ENCODE peak calls at places on chromosomes 3 and 15, in eight cellular contexts. Y, H, G, M, W, N, F and T are unnamed samples. For H3K9me3 and H3K4me1, the result is how much of the 10 kb centered on the place peaks cover.

GRCh38 chr3:53166781-53167291 is 5.8 kb downstream of the PRKCD start:
- DNase-seq in Y (peak), H (peak), G (no peak), M (no peak), W (peak), N (no peak), F (no peak), T (peak)

GRCh38 chr15:77415450-77416448 is 4.2 kb downstream of the PEAK1 start:
- DNase-seq in Y (peak), H (peak), G (no peak), M (no peak), W (no peak), N (no peak), F (no peak), T (no peak)

GRCh38 chr3:172140499-172141391 is 101.4 kb downstream of the FNDC3B start:
- DNase-seq in Y (peak), H (peak), G (peak), M (peak), W (no peak), N (peak), F (no peak), T (no peak)

GRCh38 chr15:78004919-78005634 is 72.4 kb downstream of the TBC1D2B start:
- DNase-seq in Y (peak), H (peak), G (peak), M (peak), W (peak), N (peak), F (no peak), T (peak)

GRCh38 chr3:71977525-71977924 is 192.6 kb upstream of the PROK2 start:
- DNase-seq in Y (no peak), H (no peak), G (no peak), M (no peak), W (no peak), N (no peak), F (no peak), T (no peak)

GRCh38 chr3:22371592-22372291 is 620.7 kb upstream of the ZNF385D start:
- DNase-seq in Y (no peak), H (no peak), G (no peak), M (no peak), W (peak), N (peak), F (no peak), T (peak)

GRCh38 chr15:68921926-68922325 is 8.4 kb upstream of the SPESP1 start:
- DNase-seq in Y (no peak), H (no peak), G (no peak), M (no peak), W (no peak), N (no peak), F (no peak), T (no peak)

GRCh38 chr15:81710328-81710727 is 335.5 kb downstream of the MEX3B start:
- DNase-seq in Y (no peak), H (no peak), G (no peak), M (no peak), W (no peak), N (no peak), F (no peak), T (no peak)

GRCh38 chr3:152244156-152244888 is 24.4 kb upstream of the MBNL1 start:
- DNase-seq in Y (no peak), H (no peak), G (no peak), M (no peak), W (no peak), N (no peak), F (no peak), T (no peak)

GRCh38 chr3:38334656-38335055 is 11.9 kb upstream of the XYLB start:
- DNase-seq in Y (no peak), H (no peak), G (no peak), M (no peak), W (no peak), N (no peak), F (no peak), T (no peak)

GRCh38 chr3:160941885-160942494 is 163.2 kb downstream of the B3GALNT1 start:
- DNase-seq in Y (peak), H (peak), G (peak), M (peak), W (no peak), N (peak), F (peak), T (no peak)

GRCh38 chr3:20056727-20057611 is 16.7 kb downstream of the KAT2B start:
- DNase-seq in Y (peak), H (no peak), G (peak), M (no peak), W (no peak), N (peak), F (no peak), T (no peak)

GRCh38 chr3:29156071-29156715 is 124.7 kb upstream of the RBMS3 start:
- DNase-seq in Y (no peak), H (no peak), G (no peak), M (no peak), W (no peak), N (no peak), F (no peak), T (no peak)

GRCh38 chr3:81485444-81485865 is 276.0 kb downstream of the GBE1 start:
- DNase-seq in Y (peak), H (peak), G (no peak), M (no peak), W (no peak), N (peak), F (no peak), T (no peak)

GRCh38 chr3:136194409-136195257 is 1.5 kb downstream of the MSL2 start:
- DNase-seq in Y (peak), H (peak), G (no peak), M (peak), W (no peak), N (peak), F (peak), T (peak)

GRCh38 chr3:159806412-159806811 is 182.2 kb upstream of the IL12A start:
- DNase-seq in Y (no peak), H (no peak), G (no peak), M (no peak), W (peak), N (no peak), F (no peak), T (no peak)

GRCh38 chr3:118801899-118802298 is 232.7 kb downstream of the IGSF11 start:
- DNase-seq in Y (no peak), H (no peak), G (no peak), M (peak), W (peak), N (no peak), F (no peak), T (no peak)

GRCh38 chr3:197023998-197024651 is 5.5 kb downstream of the MELTF start:
- DNase-seq in Y (no peak), H (no peak), G (no peak), M (no peak), W (no peak), N (peak), F (no peak), T (no peak)

GRCh38 chr3:189305412-189305811 is 133.6 kb downstream of the TPRG1 start:
- DNase-seq in Y (no peak), H (no peak), G (no peak), M (no peak), W (no peak), N (no peak), F (no peak), T (no peak)

GRCh38 chr3:129575233-129575986 is 31.1 kb downstream of the PLXND1 start:
- DNase-seq in Y (no peak), H (no peak), G (no peak), M (no peak), W (no peak), N (no peak), F (no peak), T (no peak)

GRCh38 chr15:71649894-71650293 is 160.5 kb upstream of the NR2E3 start:
- DNase-seq in Y (no peak), H (no peak), G (peak), M (no peak), W (no peak), N (no peak), F (no peak), T (no peak)

GRCh38 chr3:196662033-196662432 is 22.5 kb downstream of the NRROS start:
- DNase-seq in Y (no peak), H (no peak), G (no peak), M (no peak), W (no peak), N (no peak), F (no peak), T (no peak)

GRCh38 chr15:64856429-64857145 is 14.9 kb downstream of the PLEKHO2 start:
- DNase-seq in Y (peak), H (peak), G (peak), M (no peak), W (peak), N (peak), F (no peak), T (no peak)

GRCh38 chr3:159898147-159898546 is 90.5 kb upstream of the IL12A start:
- DNase-seq in Y (no peak), H (no peak), G (no peak), M (no peak), W (no peak), N (no peak), F (no peak), T (no peak)

GRCh38 chr3:53255360-53255774 is 455 bp downstream of the TKT start:
- DNase-seq in Y (peak), H (no peak), G (no peak), M (peak), W (peak), N (peak), F (peak), T (peak)

GRCh38 chr15:34055868-34056595 is 17.0 kb upstream of the AVEN start:
- DNase-seq in Y (peak), H (no peak), G (no peak), M (no peak), W (no peak), N (no peak), F (no peak), T (no peak)

GRCh38 chr3:134794950-134795775 is at the start of gene EPHB1:
- DNase-seq in Y (peak), H (peak), G (peak), M (peak), W (peak), N (peak), F (peak), T (peak)

GRCh38 chr3:32815812-32816438 is 1.9 kb upstream of the TRIM71 start:
- DNase-seq in Y (no peak), H (no peak), G (no peak), M (no peak), W (no peak), N (peak), F (no peak), T (no peak)

GRCh38 chr3:131402391-131403039 is 20.9 kb downstream of the NUDT16 start:
- DNase-seq in Y (peak), H (peak), G (no peak), M (no peak), W (no peak), N (no peak), F (no peak), T (peak)

GRCh38 chr15:40925863-40926658 is 3.1 kb upstream of the DLL4 start:
- DNase-seq in Y (no peak), H (no peak), G (no peak), M (no peak), W (no peak), N (peak), F (peak), T (no peak)
- H3K4me3 ChIP-seq in Y (no peak), H (no peak), G (no peak), M (no peak), W (peak), N (peak), F (peak), T (peak)

DNA sequence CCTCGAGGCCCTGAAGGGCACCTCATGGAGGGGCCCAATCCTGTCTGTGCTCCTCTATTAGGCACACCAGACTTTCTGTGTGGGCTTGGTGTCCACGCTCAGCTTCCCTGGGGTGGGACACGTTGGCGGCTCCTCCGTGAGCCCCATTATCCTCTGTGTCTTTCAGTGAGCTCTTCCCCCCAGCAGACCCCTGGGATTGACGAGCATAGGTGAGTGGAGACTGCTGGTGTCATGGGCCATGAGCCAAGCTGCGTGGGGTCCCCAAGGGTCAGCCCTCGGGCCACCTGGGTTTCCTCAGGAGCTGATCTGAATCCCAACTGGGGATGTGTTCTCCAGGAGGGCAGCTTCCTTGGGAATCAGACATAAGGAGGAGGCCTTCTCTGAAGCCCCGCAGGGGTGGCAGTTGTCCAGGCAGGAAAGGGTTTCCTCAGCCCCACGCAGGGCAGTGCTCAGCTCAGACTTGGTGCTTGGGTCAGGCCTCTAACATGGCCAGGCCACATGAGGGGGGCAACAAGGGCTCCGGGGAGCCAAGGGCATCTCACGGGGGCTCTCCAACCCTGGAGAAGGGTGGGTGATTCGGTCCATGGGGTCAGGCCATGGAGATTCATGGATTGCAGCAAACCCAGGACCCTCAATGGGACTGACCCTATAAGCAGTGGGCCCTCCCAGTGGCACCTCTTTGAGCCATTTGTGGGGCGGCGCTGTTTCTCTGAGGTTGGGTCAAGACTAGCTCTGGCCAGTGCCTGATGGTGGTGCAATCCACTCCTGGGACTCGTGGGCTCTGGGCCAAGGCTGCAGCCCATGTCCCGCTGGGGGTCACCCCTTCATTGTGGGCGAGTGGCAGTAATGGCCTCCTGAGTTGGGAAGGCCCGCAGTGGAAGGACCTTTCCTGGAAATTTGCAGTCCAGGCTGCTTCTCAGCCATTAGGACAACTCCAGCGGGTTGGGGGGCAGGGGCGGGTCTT is 222.5 kb downstream of the SNRPN start:
- DNase-seq in Y (no peak), H (peak), G (no peak), M (peak), W (peak), N (peak), F (peak), T (peak)
- H3K9me3 ChIP-seq in Y (under half), H (under half), G (under half), M (under half), W (under half), N (under half), F (under half), T (under half)

DNA sequence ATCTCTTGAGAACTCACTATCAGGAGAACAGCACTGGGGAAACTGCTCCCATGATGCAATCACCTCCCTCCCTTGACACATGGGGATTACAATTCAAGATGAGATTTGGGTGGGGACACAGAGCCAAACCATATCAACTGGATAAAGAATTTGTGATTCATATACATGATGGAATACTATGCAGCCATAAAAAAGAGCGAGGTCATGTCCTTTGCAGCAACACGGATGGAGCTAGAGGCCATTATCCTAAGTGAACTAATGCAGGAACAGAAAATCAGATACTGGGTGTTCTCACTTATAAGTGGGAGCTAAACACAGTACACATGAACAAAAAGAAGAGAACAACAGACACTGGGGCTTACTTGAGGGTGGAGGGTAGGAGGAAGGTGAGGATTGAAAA is 17.0 kb downstream of the SPG11 start:
- DNase-seq in Y (no peak), H (no peak), G (no peak), M (no peak), W (no peak), N (no peak), F (no peak), T (no peak)
- H3K4me1 ChIP-seq in Y (under half), H (under half), G (under half), M (under half), W (under half), N (under half), F (under half), T (under half)

GRCh38 chr3:171028025-171028778 is 1.7 kb upstream of the SLC2A2 start:
- DNase-seq in Y (peak), H (peak), G (no peak), M (peak), W (peak), N (peak), F (peak), T (peak)

GRCh38 chr3:171021377-171021776 is 5.1 kb downstream of the SLC2A2 start:
- DNase-seq in Y (no peak), H (no peak), G (no peak), M (no peak), W (no peak), N (no peak), F (no peak), T (no peak)

GRCh38 chr3:171028779-171029232 is 2.3 kb upstream of the SLC2A2 start:
- DNase-seq in Y (no peak), H (no peak), G (no peak), M (no peak), W (no peak), N (peak), F (no peak), T (no peak)

GRCh38 chr3:171023566-171023965 is 3.0 kb downstream of the SLC2A2 start:
- DNase-seq in Y (no peak), H (no peak), G (no peak), M (no peak), W (no peak), N (no peak), F (no peak), T (no peak)

GRCh38 chr3:171026584-171027293 is at the start of gene SLC2A2:
- DNase-seq in Y (no peak), H (no peak), G (no peak), M (no peak), W (no peak), N (peak), F (no peak), T (no peak)
- H3K4me3 ChIP-seq in Y (no peak), H (no peak), G (no peak), M (no peak), W (no peak), N (no peak), F (no peak), T (no peak)

GRCh38 chr15:24962880-24963279 is 8.1 kb downstream of the SNRPN start:
- DNase-seq in Y (no peak), H (no peak), G (no peak), M (no peak), W (no peak), N (no peak), F (no peak), T (no peak)
- H3K9me3 ChIP-seq in Y (under half), H (under half), G (under half), M (under half), W (under half), N (under half), F (under half), T (under half)

DNA sequence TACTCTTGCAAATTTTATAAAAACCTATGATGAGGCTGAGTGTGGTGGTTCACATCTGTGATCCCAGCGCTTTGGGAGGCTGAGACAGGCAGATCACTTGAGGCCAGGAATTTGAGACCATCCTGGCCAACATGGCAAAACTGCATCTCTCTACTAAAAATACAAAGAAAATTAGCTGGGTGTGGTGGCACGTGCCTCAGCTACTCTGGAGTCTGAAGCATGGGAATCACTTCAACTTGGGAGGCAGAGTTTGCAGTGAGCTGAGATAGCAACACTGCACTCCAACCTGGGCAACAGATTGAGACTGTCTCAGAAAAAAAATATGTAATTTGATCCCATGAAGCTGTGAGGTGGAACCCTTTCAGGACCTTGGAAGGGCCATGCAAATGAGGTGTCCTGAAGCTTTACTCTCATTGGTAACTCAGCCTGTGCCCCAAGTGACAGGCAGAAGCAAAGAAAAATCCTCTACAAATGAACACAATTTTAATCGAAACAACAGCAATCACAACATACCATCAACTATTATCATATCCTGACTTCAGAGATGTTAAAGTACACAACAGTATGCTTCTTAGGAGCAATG is 84.6 kb upstream of the CDV3 start:
- DNase-seq in Y (peak), H (no peak), G (no peak), M (no peak), W (no peak), N (peak), F (no peak), T (no peak)
- H3K4me1 ChIP-seq in Y (under half), H (under half), G (under half), M (under half), W (under half), N (under half), F (half or more), T (under half)

GRCh38 chr3:147391726-147392082 is 14.6 kb downstream of the ZIC4 start:
- DNase-seq in Y (no peak), H (no peak), G (no peak), M (no peak), W (no peak), N (no peak), F (no peak), T (no peak)
- H3K4me3 ChIP-seq in Y (no peak), H (peak), G (no peak), M (no peak), W (peak), N (no peak), F (no peak), T (no peak)

DNA sequence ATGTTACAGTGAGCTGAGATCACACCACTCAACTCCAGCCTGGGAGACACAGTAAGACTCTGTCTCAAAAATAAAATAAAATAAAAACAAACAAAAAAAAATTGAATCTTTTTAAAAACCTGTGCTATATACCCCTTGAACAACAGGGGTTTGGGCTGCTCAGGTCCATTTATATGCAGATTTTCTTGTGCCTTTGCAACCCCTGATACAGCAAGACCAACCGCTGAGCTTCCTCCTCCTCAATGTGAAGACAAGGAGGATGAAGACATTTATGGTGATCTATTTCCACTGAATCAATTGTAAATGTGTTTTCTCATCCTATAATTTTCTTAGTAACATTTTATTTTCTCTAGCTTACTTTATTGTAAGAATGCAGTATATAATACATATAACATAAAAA is 831.0 kb upstream of the ARPP21 start:
- DNase-seq in Y (no peak), H (no peak), G (no peak), M (no peak), W (no peak), N (no peak), F (no peak), T (no peak)
- H3K9me3 ChIP-seq in Y (under half), H (under half), G (under half), M (under half), W (under half), N (under half), F (under half), T (under half)

GRCh38 chr3:11610700-11611099 is 33.0 kb downstream of the VGLL4 start:
- DNase-seq in Y (no peak), H (no peak), G (no peak), M (no peak), W (no peak), N (no peak), F (no peak), T (no peak)
- H3K4me1 ChIP-seq in Y (under half), H (under half), G (under half), M (under half), W (half or more), N (half or more), F (under half), T (half or more)

DNA sequence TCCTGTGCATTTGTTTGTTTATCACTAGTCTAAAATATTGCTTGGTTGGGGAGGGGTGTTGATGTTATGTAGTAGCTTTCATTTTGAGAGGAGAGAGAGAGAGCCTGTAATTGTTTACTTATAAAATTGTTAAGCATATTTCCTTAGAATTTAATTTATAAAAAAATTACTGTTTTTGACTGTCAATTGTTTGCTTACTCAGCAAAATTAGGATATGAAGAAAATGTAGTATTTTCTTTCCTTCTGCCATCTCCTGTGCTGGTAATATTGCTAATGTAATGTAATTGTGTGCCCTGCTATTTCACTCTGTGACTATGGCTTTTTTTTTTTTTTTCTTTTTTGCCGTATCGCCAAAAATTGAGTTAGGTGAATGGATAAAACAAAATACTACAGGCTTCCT is 3.5 kb downstream of the U2SURP start:
- DNase-seq in Y (no peak), H (no peak), G (no peak), M (no peak), W (no peak), N (no peak), F (no peak), T (no peak)
- H3K4me3 ChIP-seq in Y (no peak), H (no peak), G (no peak), M (no peak), W (no peak), N (no peak), F (no peak), T (no peak)